ENCODE peak calls at places on chromosomes 3 and 15, in four cellular contexts. One of them, this sample, is unnamed.

GRCh38 chr3:123584284-123584987 is 417 bp downstream of the HACD2 start:
- DNase-seq in naive thymus-derived CD4-positive, alpha-beta T cell: no peak
- DNase-seq in fibroblast of the conjunctiva: no peak
- DNase-seq in H7: peak
- DNase-seq in this sample: peak

GRCh38 chr3:18100126-18100525 is 325.0 kb downstream of the SATB1 start:
- DNase-seq in naive thymus-derived CD4-positive, alpha-beta T cell: no peak
- DNase-seq in fibroblast of the conjunctiva: no peak
- DNase-seq in H7: no peak
- DNase-seq in this sample: no peak

GRCh38 chr3:35659808-35660207 is 20.5 kb downstream of the ARPP21 start:
- DNase-seq in naive thymus-derived CD4-positive, alpha-beta T cell: no peak
- DNase-seq in fibroblast of the conjunctiva: no peak
- DNase-seq in H7: no peak
- DNase-seq in this sample: no peak

GRCh38 chr15:70321106-70321809 is 223.5 kb upstream of the TLE3 start:
- DNase-seq in naive thymus-derived CD4-positive, alpha-beta T cell: no peak
- DNase-seq in fibroblast of the conjunctiva: no peak
- DNase-seq in H7: no peak
- DNase-seq in this sample: no peak

GRCh38 chr3:134449951-134450350 is 35.8 kb downstream of the ANAPC13 start:
- DNase-seq in naive thymus-derived CD4-positive, alpha-beta T cell: no peak
- DNase-seq in fibroblast of the conjunctiva: no peak
- DNase-seq in H7: no peak
- DNase-seq in this sample: no peak

GRCh38 chr15:66955871-66956585 is 109.4 kb upstream of the SMAD3 start:
- DNase-seq in naive thymus-derived CD4-positive, alpha-beta T cell: no peak
- DNase-seq in fibroblast of the conjunctiva: no peak
- DNase-seq in H7: no peak
- DNase-seq in this sample: no peak

GRCh38 chr3:105322570-105323273 is 44.0 kb upstream of the ALCAM start:
- DNase-seq in naive thymus-derived CD4-positive, alpha-beta T cell: no peak
- DNase-seq in fibroblast of the conjunctiva: no peak
- DNase-seq in H7: no peak
- DNase-seq in this sample: no peak

GRCh38 chr3:99857278-99857677 is 39.6 kb downstream of the CMSS1 start:
- DNase-seq in naive thymus-derived CD4-positive, alpha-beta T cell: no peak
- DNase-seq in fibroblast of the conjunctiva: no peak
- DNase-seq in H7: no peak
- DNase-seq in this sample: no peak

GRCh38 chr3:133408961-133409360 is 9.1 kb downstream of the BFSP2 start:
- DNase-seq in naive thymus-derived CD4-positive, alpha-beta T cell: no peak
- DNase-seq in fibroblast of the conjunctiva: no peak
- DNase-seq in H7: no peak
- DNase-seq in this sample: no peak

GRCh38 chr3:71050133-71050520 is 533.4 kb downstream of the FOXP1 start:
- DNase-seq in naive thymus-derived CD4-positive, alpha-beta T cell: no peak
- DNase-seq in fibroblast of the conjunctiva: no peak
- DNase-seq in H7: no peak
- DNase-seq in this sample: no peak

GRCh38 chr3:111244760-111245159 is 173.1 kb downstream of the NECTIN3 start:
- DNase-seq in naive thymus-derived CD4-positive, alpha-beta T cell: no peak
- DNase-seq in fibroblast of the conjunctiva: no peak
- DNase-seq in H7: no peak
- DNase-seq in this sample: no peak

GRCh38 chr15:70141376-70142071 is 43.8 kb upstream of the TLE3 start:
- DNase-seq in naive thymus-derived CD4-positive, alpha-beta T cell: no peak
- DNase-seq in fibroblast of the conjunctiva: no peak
- DNase-seq in H7: no peak
- DNase-seq in this sample: no peak

GRCh38 chr3:45092132-45093031 is 53.8 kb downstream of the CDCP1 start:
- DNase-seq in naive thymus-derived CD4-positive, alpha-beta T cell: no peak
- DNase-seq in fibroblast of the conjunctiva: no peak
- DNase-seq in H7: no peak
- DNase-seq in this sample: no peak

GRCh38 chr3:126895178-126896066 is 87.5 kb upstream of the PLXNA1 start:
- DNase-seq in naive thymus-derived CD4-positive, alpha-beta T cell: no peak
- DNase-seq in fibroblast of the conjunctiva: peak
- DNase-seq in H7: no peak
- DNase-seq in this sample: peak

GRCh38 chr15:78162038-78162437 is 12.9 kb downstream of the IDH3A start:
- DNase-seq in naive thymus-derived CD4-positive, alpha-beta T cell: peak
- DNase-seq in fibroblast of the conjunctiva: no peak
- DNase-seq in H7: no peak
- DNase-seq in this sample: no peak

GRCh38 chr3:143455480-143455879 is 335.9 kb downstream of the CHST2 start:
- DNase-seq in naive thymus-derived CD4-positive, alpha-beta T cell: no peak
- DNase-seq in fibroblast of the conjunctiva: no peak
- DNase-seq in H7: no peak
- DNase-seq in this sample: no peak

GRCh38 chr15:80059786-80060489 is 462 bp downstream of the ZFAND6 start:
- DNase-seq in naive thymus-derived CD4-positive, alpha-beta T cell: peak
- DNase-seq in fibroblast of the conjunctiva: no peak
- DNase-seq in H7: peak
- DNase-seq in this sample: no peak

GRCh38 chr15:39430389-39430788 is 150.5 kb upstream of the THBS1 start:
- DNase-seq in naive thymus-derived CD4-positive, alpha-beta T cell: no peak
- DNase-seq in fibroblast of the conjunctiva: no peak
- DNase-seq in H7: no peak
- DNase-seq in this sample: no peak

GRCh38 chr3:168952551-168952950 is 711.0 kb downstream of the MECOM start:
- DNase-seq in naive thymus-derived CD4-positive, alpha-beta T cell: no peak
- DNase-seq in fibroblast of the conjunctiva: peak
- DNase-seq in H7: no peak
- DNase-seq in this sample: peak

GRCh38 chr15:68818671-68819450 is 1.8 kb downstream of the ANP32A start:
- DNase-seq in naive thymus-derived CD4-positive, alpha-beta T cell: peak
- DNase-seq in fibroblast of the conjunctiva: no peak
- DNase-seq in H7: peak
- DNase-seq in this sample: no peak

GRCh38 chr3:20837676-20838302 is 651.8 kb upstream of the SGO1 start:
- DNase-seq in naive thymus-derived CD4-positive, alpha-beta T cell: no peak
- DNase-seq in fibroblast of the conjunctiva: no peak
- DNase-seq in H7: no peak
- DNase-seq in this sample: no peak

GRCh38 chr3:48428088-48428862 is 1.6 kb downstream of the PLXNB1 start:
- DNase-seq in naive thymus-derived CD4-positive, alpha-beta T cell: no peak
- DNase-seq in fibroblast of the conjunctiva: no peak
- DNase-seq in H7: peak
- DNase-seq in this sample: peak

GRCh38 chr3:30059240-30059639 is 547.2 kb upstream of the TGFBR2 start:
- DNase-seq in naive thymus-derived CD4-positive, alpha-beta T cell: no peak
- DNase-seq in fibroblast of the conjunctiva: no peak
- DNase-seq in H7: peak
- DNase-seq in this sample: no peak

GRCh38 chr3:123027292-123028232 is at the start of gene SEMA5B:
- DNase-seq in naive thymus-derived CD4-positive, alpha-beta T cell: peak
- DNase-seq in fibroblast of the conjunctiva: no peak
- DNase-seq in H7: peak
- DNase-seq in this sample: peak

GRCh38 chr3:101377796-101378195 is 57.4 kb upstream of the IMPG2 start:
- DNase-seq in naive thymus-derived CD4-positive, alpha-beta T cell: no peak
- DNase-seq in fibroblast of the conjunctiva: no peak
- DNase-seq in H7: no peak
- DNase-seq in this sample: no peak

GRCh38 chr3:187958432-187959003 is 195.4 kb upstream of the LPP start:
- DNase-seq in naive thymus-derived CD4-positive, alpha-beta T cell: peak
- DNase-seq in fibroblast of the conjunctiva: no peak
- DNase-seq in H7: no peak
- DNase-seq in this sample: no peak

GRCh38 chr15:52789601-52790165 is 453 bp downstream of the ONECUT1 start:
- DNase-seq in naive thymus-derived CD4-positive, alpha-beta T cell: no peak
- DNase-seq in fibroblast of the conjunctiva: no peak
- DNase-seq in H7: peak
- DNase-seq in this sample: peak

GRCh38 chr3:18237251-18238005 is 187.7 kb downstream of the SATB1 start:
- DNase-seq in naive thymus-derived CD4-positive, alpha-beta T cell: no peak
- DNase-seq in fibroblast of the conjunctiva: no peak
- DNase-seq in H7: no peak
- DNase-seq in this sample: no peak

GRCh38 chr3:10964537-10965167 is 27.9 kb upstream of the SLC6A1 start:
- DNase-seq in naive thymus-derived CD4-positive, alpha-beta T cell: no peak
- DNase-seq in fibroblast of the conjunctiva: no peak
- DNase-seq in H7: peak
- DNase-seq in this sample: no peak

GRCh38 chr3:46853441-46854410 is 9.5 kb downstream of the MYL3 start:
- DNase-seq in naive thymus-derived CD4-positive, alpha-beta T cell: no peak
- DNase-seq in fibroblast of the conjunctiva: no peak
- DNase-seq in H7: no peak
- DNase-seq in this sample: no peak

GRCh38 chr3:144369151-144369879 is 397.7 kb downstream of the DIPK2A start:
- DNase-seq in naive thymus-derived CD4-positive, alpha-beta T cell: no peak
- DNase-seq in fibroblast of the conjunctiva: no peak
- DNase-seq in H7: no peak
- DNase-seq in this sample: no peak

GRCh38 chr3:129530331-129530761 is 1.9 kb downstream of the RHO start:
- DNase-seq in naive thymus-derived CD4-positive, alpha-beta T cell: no peak
- DNase-seq in fibroblast of the conjunctiva: peak
- DNase-seq in H7: peak
- DNase-seq in this sample: no peak

GRCh38 chr15:70742928-70743327 is 20.4 kb downstream of the UACA start:
- DNase-seq in naive thymus-derived CD4-positive, alpha-beta T cell: no peak
- DNase-seq in fibroblast of the conjunctiva: no peak
- DNase-seq in H7: no peak
- DNase-seq in this sample: no peak

GRCh38 chr3:51163051-51163450 is 222.0 kb upstream of the MANF start:
- DNase-seq in naive thymus-derived CD4-positive, alpha-beta T cell: no peak
- DNase-seq in fibroblast of the conjunctiva: no peak
- DNase-seq in H7: no peak
- DNase-seq in this sample: no peak

GRCh38 chr15:89328398-89329254 is 6.0 kb downstream of the POLG start:
- DNase-seq in naive thymus-derived CD4-positive, alpha-beta T cell: no peak
- DNase-seq in fibroblast of the conjunctiva: no peak
- DNase-seq in H7: no peak
- DNase-seq in this sample: no peak

This sample was measured in DMS79 treated with DMSO at 0.1 percent for 48 hours.